ENCODE peak calls at places on chromosomes 13 and 19, in nine cellular contexts. F, H, M, T, P, L, Q, K and G are unnamed samples.

GRCh38 chr13:30718661-30719520 is 16.5 kb upstream of the ALOX5AP start:
- DNase-seq in M (no peak), F (no peak), H (no peak), Q (no peak), L (no peak), P (no peak), K (no peak), T (no peak), G (no peak)

GRCh38 chr19:49427855-49428546 is 2.8 kb downstream of the GFY start:
- DNase-seq in Q (no peak), K (no peak), P (no peak), T (no peak), L (no peak), F (no peak), H (no peak), M (no peak), G (peak)

GRCh38 chr13:18965347-18965855 is 216.2 kb downstream of the TUBA3C start:
- DNase-seq in T (no peak), P (no peak), H (no peak), L (no peak), Q (no peak), M (no peak), F (no peak), K (no peak), G (no peak)

GRCh38 chr13:48532473-48533206 is at the start of gene RCBTB2:
- DNase-seq in L (peak), T (peak), Q (peak), K (peak), F (peak), M (peak), H (peak), P (peak), G (peak)

GRCh38 chr19:42553292-42554045 is 25.2 kb upstream of the CEACAM1 start:
- DNase-seq in H (no peak), M (peak), T (no peak), L (no peak), F (no peak), K (no peak), P (no peak), Q (no peak), G (no peak)

GRCh38 chr19:41376241-41376997 is at the start of gene TMEM91:
- DNase-seq in M (no peak), L (no peak), Q (no peak), K (peak), H (no peak), P (no peak), T (no peak), F (no peak), G (no peak)

GRCh38 chr13:32752997-32753606 is 166.8 kb downstream of the PDS5B start:
- DNase-seq in T (no peak), K (no peak), M (no peak), Q (no peak), H (no peak), L (no peak), P (no peak), F (peak), G (peak)

GRCh38 chr19:43667524-43668405 is 2.2 kb downstream of the PLAUR start:
- DNase-seq in P (no peak), M (no peak), L (no peak), T (no peak), Q (no peak), H (no peak), F (no peak), K (no peak), G (no peak)

GRCh38 chr13:100734194-100734720 is 59.7 kb upstream of the TMTC4 start:
- DNase-seq in H (no peak), K (no peak), L (no peak), M (no peak), Q (no peak), F (no peak), P (no peak), T (no peak), G (peak)